ENCODE peak calls at places on chromosomes 3 and 15, in seven cellular contexts. U is psoas muscle, C is GM04504, Q is lower lobe of right lung, Z is ELR, X is choroid plexus epithelial cell, B is DMS 273 treated with DMSO at 0.1 percent for 48 hours. J is an unnamed sample.

GRCh38 chr3:135995766-135996165 is 30.2 kb downstream of the PPP2R3A start:
- DNase-seq in U (no peak), C (no peak), Q (no peak), Z (peak; percentile 24), X (no peak), B (no peak), J (no peak)

GRCh38 chr15:73254598-73254997 is 114.2 kb downstream of the HCN4 start:
- DNase-seq in U (no peak), C (no peak), Q (no peak), Z (no peak), X (no peak), B (no peak), J (no peak)

GRCh38 chr3:78919021-78919755 is 848.6 kb downstream of the ROBO1 start:
- DNase-seq in U (no peak), C (peak; percentile 68), Q (no peak), Z (peak; percentile 78), X (peak; percentile 96), B (peak; percentile 66), J (no peak)

GRCh38 chr15:71195242-71195641 is 80.0 kb downstream of the THSD4 start:
- DNase-seq in U (no peak), C (no peak), Q (no peak), Z (peak; percentile 30), X (peak; percentile 55), B (no peak), J (no peak)

GRCh38 chr15:66852064-66852905 is 150.2 kb downstream of the SMAD6 start:
- DNase-seq in U (no peak), C (no peak), Q (no peak), Z (no peak), X (no peak), B (no peak), J (no peak)

GRCh38 chr15:92899910-92900711 is at the start of gene CHD2:
- DNase-seq in U (peak; percentile 73), C (peak; percentile 60), Q (peak; percentile 72), Z (peak; percentile 93), X (peak; percentile 91), B (peak; percentile 75), J (peak; percentile 44)

GRCh38 chr15:25186411-25186810 is 231.6 kb downstream of the SNRPN start:
- DNase-seq in U (peak; percentile 19), C (no peak), Q (peak; percentile 38), Z (no peak), X (no peak), B (no peak), J (no peak)

GRCh38 chr3:30548605-30549004 is 57.8 kb upstream of the TGFBR2 start:
- DNase-seq in U (no peak), C (no peak), Q (no peak), Z (peak; percentile 9), X (peak; percentile 25), B (no peak), J (no peak)

GRCh38 chr15:85973584-85974347 is 105.9 kb upstream of the AGBL1 start:
- DNase-seq in U (peak; percentile 52), C (no peak), Q (no peak), Z (no peak), X (no peak), B (no peak), J (no peak)

GRCh38 chr15:77044228-77045042 is 26.5 kb downstream of the TSPAN3 start:
- DNase-seq in U (no peak), C (no peak), Q (no peak), Z (no peak), X (no peak), B (no peak), J (no peak)

GRCh38 chr3:189267981-189268613 is 96.3 kb downstream of the TPRG1 start:
- DNase-seq in U (no peak), C (no peak), Q (no peak), Z (peak; percentile 44), X (peak; percentile 49), B (no peak), J (no peak)

GRCh38 chr3:49930241-49930690 is 655 bp upstream of the MON1A start:
- DNase-seq in U (no peak), C (no peak), Q (no peak), Z (no peak), X (no peak), B (no peak), J (no peak)